ENCODE peak calls at places on chromosomes 6 and 20, in six cellular contexts. One of them, this sample, is unnamed.
A peak's percentile ranks its signal among the peaks of the same experiment; 100 is the strongest.

GRCh38 chr6:36929607-36930006 is 24.9 kb upstream of the PI16 start:
- DNase-seq in cardiac fibroblast: peak; percentile 73
- DNase-seq in heart left ventricle: no peak
- DNase-seq in tibial artery: no peak
- DNase-seq in fibroblast of mammary gland: peak; percentile 88
- DNase-seq in AG04450: no peak
- DNase-seq in this sample: no peak

GRCh38 chr6:1669996-1670395 is 60.3 kb downstream of the FOXC1 start:
- DNase-seq in cardiac fibroblast: no peak
- DNase-seq in heart left ventricle: no peak
- DNase-seq in fibroblast of mammary gland: no peak
- DNase-seq in AG04450: no peak
- DNase-seq in tibial artery: no peak
- DNase-seq in this sample: no peak

GRCh38 chr6:48714286-48715049 is 603.5 kb upstream of the PTCHD4 start:
- DNase-seq in fibroblast of mammary gland: no peak
- DNase-seq in tibial artery: no peak
- DNase-seq in AG04450: no peak
- DNase-seq in cardiac fibroblast: no peak
- DNase-seq in heart left ventricle: no peak
- DNase-seq in this sample: no peak

GRCh38 chr20:25220021-25220730 is 24.7 kb downstream of the ENTPD6 start:
- DNase-seq in fibroblast of mammary gland: peak; percentile 20
- DNase-seq in tibial artery: peak; percentile 56
- DNase-seq in heart left ventricle: no peak
- DNase-seq in AG04450: no peak
- DNase-seq in cardiac fibroblast: no peak
- DNase-seq in this sample: no peak

GRCh38 chr6:157240059-157240959 is 83.0 kb downstream of the TMEM242 start:
- DNase-seq in heart left ventricle: no peak
- DNase-seq in tibial artery: peak; percentile 93
- DNase-seq in fibroblast of mammary gland: peak; percentile 82
- DNase-seq in AG04450: no peak
- DNase-seq in cardiac fibroblast: peak; percentile 36
- DNase-seq in this sample: peak; percentile 73

GRCh38 chr6:168967556-168967955 is 286.1 kb downstream of the THBS2 start:
- DNase-seq in tibial artery: no peak
- DNase-seq in cardiac fibroblast: no peak
- DNase-seq in AG04450: no peak
- DNase-seq in heart left ventricle: no peak
- DNase-seq in fibroblast of mammary gland: peak; percentile 15
- DNase-seq in this sample: no peak

GRCh38 chr6:8059129-8059528 is 5.1 kb downstream of the BLOC1S5 start:
- DNase-seq in heart left ventricle: no peak
- DNase-seq in AG04450: no peak
- DNase-seq in cardiac fibroblast: peak; percentile 74
- DNase-seq in fibroblast of mammary gland: peak; percentile 67
- DNase-seq in tibial artery: no peak
- DNase-seq in this sample: no peak

GRCh38 chr6:112833546-112834215 is 486.6 kb downstream of the RFPL4B start:
- DNase-seq in AG04450: no peak
- DNase-seq in tibial artery: no peak
- DNase-seq in cardiac fibroblast: peak; percentile 56
- DNase-seq in heart left ventricle: no peak
- DNase-seq in fibroblast of mammary gland: no peak
- DNase-seq in this sample: no peak

GRCh38 chr6:130115036-130115435 is 96.7 kb downstream of the L3MBTL3 start:
- DNase-seq in cardiac fibroblast: no peak
- DNase-seq in tibial artery: no peak
- DNase-seq in fibroblast of mammary gland: no peak
- DNase-seq in AG04450: no peak
- DNase-seq in heart left ventricle: no peak
- DNase-seq in this sample: no peak

GRCh38 chr20:5719861-5720401 is 30.3 kb upstream of the SHLD1 start:
- DNase-seq in AG04450: no peak
- DNase-seq in fibroblast of mammary gland: peak; percentile 84
- DNase-seq in cardiac fibroblast: peak; percentile 40
- DNase-seq in heart left ventricle: no peak
- DNase-seq in tibial artery: no peak
- DNase-seq in this sample: no peak

GRCh38 chr6:147204060-147204785 is at the start of gene STXBP5:
- DNase-seq in heart left ventricle: peak; percentile 82
- DNase-seq in fibroblast of mammary gland: peak; percentile 39
- DNase-seq in cardiac fibroblast: peak; percentile 53
- DNase-seq in AG04450: no peak
- DNase-seq in tibial artery: peak; percentile 76
- DNase-seq in this sample: no peak

GRCh38 chr6:129902681-129903080 is 41.6 kb upstream of the TMEM244 start:
- DNase-seq in heart left ventricle: no peak
- DNase-seq in cardiac fibroblast: no peak
- DNase-seq in fibroblast of mammary gland: no peak
- DNase-seq in AG04450: no peak
- DNase-seq in tibial artery: no peak
- DNase-seq in this sample: no peak

GRCh38 chr6:108102965-108103364 is 28.4 kb upstream of the OSTM1 start:
- DNase-seq in AG04450: no peak
- DNase-seq in fibroblast of mammary gland: no peak
- DNase-seq in heart left ventricle: no peak
- DNase-seq in tibial artery: no peak
- DNase-seq in cardiac fibroblast: no peak
- DNase-seq in this sample: no peak

GRCh38 chr6:139920027-139920851 is 545.8 kb upstream of the CITED2 start:
- DNase-seq in AG04450: no peak
- DNase-seq in cardiac fibroblast: peak; percentile 51
- DNase-seq in tibial artery: no peak
- DNase-seq in heart left ventricle: no peak
- DNase-seq in fibroblast of mammary gland: no peak
- DNase-seq in this sample: no peak

GRCh38 chr6:81088133-81088532 is 664.3 kb downstream of the TENT5A start:
- DNase-seq in fibroblast of mammary gland: no peak
- DNase-seq in tibial artery: no peak
- DNase-seq in AG04450: no peak
- DNase-seq in cardiac fibroblast: no peak
- DNase-seq in heart left ventricle: no peak
- DNase-seq in this sample: no peak

GRCh38 chr6:1908784-1909183 is 299.1 kb downstream of the FOXC1 start:
- DNase-seq in tibial artery: no peak
- DNase-seq in cardiac fibroblast: no peak
- DNase-seq in heart left ventricle: no peak
- DNase-seq in AG04450: no peak
- DNase-seq in fibroblast of mammary gland: no peak
- DNase-seq in this sample: no peak

GRCh38 chr20:41173791-41174341 is 36.5 kb downstream of the PLCG1 start:
- DNase-seq in tibial artery: peak; percentile 64
- DNase-seq in heart left ventricle: peak; percentile 48
- DNase-seq in fibroblast of mammary gland: no peak
- DNase-seq in cardiac fibroblast: no peak
- DNase-seq in AG04450: no peak
- DNase-seq in this sample: no peak

GRCh38 chr6:109008951-109009760 is 85.5 kb downstream of the SESN1 start:
- DNase-seq in AG04450: peak; percentile 48
- DNase-seq in tibial artery: peak; percentile 96
- DNase-seq in fibroblast of mammary gland: peak; percentile 78
- DNase-seq in heart left ventricle: peak; percentile 98
- DNase-seq in cardiac fibroblast: peak; percentile 92
- DNase-seq in this sample: peak; percentile 80

GRCh38 chr6:41359617-41360313 is 24.4 kb downstream of the NCR2 start:
- DNase-seq in heart left ventricle: no peak
- DNase-seq in cardiac fibroblast: no peak
- DNase-seq in tibial artery: no peak
- DNase-seq in fibroblast of mammary gland: no peak
- DNase-seq in AG04450: no peak
- DNase-seq in this sample: no peak

GRCh38 chr6:139338845-139339244 is 35.6 kb downstream of the CITED2 start:
- DNase-seq in AG04450: no peak
- DNase-seq in fibroblast of mammary gland: peak; percentile 84
- DNase-seq in cardiac fibroblast: peak; percentile 82
- DNase-seq in heart left ventricle: no peak
- DNase-seq in tibial artery: no peak
- DNase-seq in this sample: no peak

DNA sequence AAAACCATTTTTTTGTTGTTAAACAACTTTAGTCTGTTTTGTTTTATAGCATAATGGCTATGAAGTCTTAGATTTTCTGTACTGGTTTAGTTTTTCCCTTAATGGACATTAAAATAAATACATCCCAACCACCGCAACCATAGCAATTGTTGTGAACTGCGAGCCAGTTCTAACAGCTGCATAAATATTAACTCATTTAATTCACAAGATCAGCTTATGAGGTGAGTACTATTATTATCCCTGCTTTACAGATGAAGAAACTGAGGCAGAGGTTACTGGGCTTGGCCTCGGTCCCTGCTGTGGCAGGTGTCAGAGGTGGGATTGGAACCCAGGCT is 23.1 kb downstream of the MOCS3 start:
- DNase-seq in AG04450: no peak
- DNase-seq in tibial artery: no peak
- DNase-seq in heart left ventricle: no peak
- DNase-seq in cardiac fibroblast: no peak
- DNase-seq in fibroblast of mammary gland: no peak
- DNase-seq in this sample: no peak
- TF ChIP-seq CTCF in AG04450: no peak
- TF ChIP-seq CTCF in tibial artery: no peak
- TF ChIP-seq CTCF in heart left ventricle: no peak
- TF ChIP-seq CTCF in cardiac fibroblast: no peak
- TF ChIP-seq CTCF in fibroblast of mammary gland: no peak
- TF ChIP-seq CTCF in this sample: no peak

DNA sequence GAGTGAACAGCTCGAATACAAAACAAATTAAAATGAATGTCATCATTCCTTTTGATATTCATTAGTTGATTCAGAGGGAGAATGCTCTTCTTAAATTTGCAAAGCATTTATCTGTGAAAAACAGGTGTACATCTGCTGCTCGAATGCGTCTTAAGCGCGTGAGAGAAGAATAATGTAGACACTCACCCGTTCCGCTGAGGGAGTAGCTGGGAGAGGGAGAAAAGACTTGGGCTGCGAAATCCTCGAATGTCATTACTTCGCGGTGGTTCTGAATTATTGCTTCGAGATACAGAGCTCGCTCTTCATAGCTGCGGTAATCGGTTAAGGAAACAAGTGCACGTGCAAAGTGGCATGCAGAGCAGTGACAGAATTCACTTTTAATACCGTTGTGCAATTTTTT is 43.9 kb downstream of the INSM1 start:
- DNase-seq in fibroblast of mammary gland: no peak
- DNase-seq in cardiac fibroblast: no peak
- DNase-seq in tibial artery: no peak
- DNase-seq in heart left ventricle: no peak
- DNase-seq in AG04450: no peak
- DNase-seq in this sample: no peak
- TF ChIP-seq CTCF in fibroblast of mammary gland: no peak
- TF ChIP-seq CTCF in cardiac fibroblast: no peak
- TF ChIP-seq CTCF in tibial artery: no peak
- TF ChIP-seq CTCF in heart left ventricle: no peak
- TF ChIP-seq CTCF in AG04450: no peak
- TF ChIP-seq CTCF in this sample: no peak

GRCh38 chr20:34820805-34821578 is 4.5 kb downstream of the NCOA6 start:
- DNase-seq in fibroblast of mammary gland: no peak
- DNase-seq in heart left ventricle: no peak
- DNase-seq in AG04450: no peak
- DNase-seq in tibial artery: no peak
- DNase-seq in cardiac fibroblast: no peak
- DNase-seq in this sample: no peak

GRCh38 chr20:34824026-34824860 is 1.2 kb downstream of the NCOA6 start:
- DNase-seq in cardiac fibroblast: peak; percentile 54
- DNase-seq in fibroblast of mammary gland: peak; percentile 44
- DNase-seq in tibial artery: no peak
- DNase-seq in AG04450: no peak
- DNase-seq in heart left ventricle: no peak
- DNase-seq in this sample: no peak

GRCh38 chr20:34829191-34829590 is 3.7 kb upstream of the NCOA6 start:
- DNase-seq in fibroblast of mammary gland: no peak
- DNase-seq in tibial artery: no peak
- DNase-seq in AG04450: no peak
- DNase-seq in heart left ventricle: no peak
- DNase-seq in cardiac fibroblast: no peak
- DNase-seq in this sample: no peak

GRCh38 chr20:34825530-34826362 is at the start of gene NCOA6:
- DNase-seq in fibroblast of mammary gland: peak; percentile 74
- DNase-seq in cardiac fibroblast: peak; percentile 90
- DNase-seq in tibial artery: peak; percentile 93
- DNase-seq in heart left ventricle: peak; percentile 94
- DNase-seq in AG04450: peak; percentile 29
- DNase-seq in this sample: peak; percentile 61

GRCh38 chr20:34824861-34825529 is 456 bp downstream of the NCOA6 start:
- DNase-seq in AG04450: no peak
- DNase-seq in tibial artery: peak; percentile 79
- DNase-seq in fibroblast of mammary gland: peak; percentile 16
- DNase-seq in cardiac fibroblast: peak; percentile 47
- DNase-seq in heart left ventricle: peak; percentile 81
- DNase-seq in this sample: peak; percentile 18
- TF ChIP-seq CTCF in AG04450: no peak
- TF ChIP-seq CTCF in tibial artery: no peak
- TF ChIP-seq CTCF in fibroblast of mammary gland: no peak
- TF ChIP-seq CTCF in cardiac fibroblast: no peak
- TF ChIP-seq CTCF in heart left ventricle: no peak
- TF ChIP-seq CTCF in this sample: no peak

GRCh38 chr20:49396230-49396629 is 86.2 kb downstream of the KCNB1 start:
- DNase-seq in AG04450: no peak
- DNase-seq in heart left ventricle: no peak
- DNase-seq in tibial artery: no peak
- DNase-seq in fibroblast of mammary gland: no peak
- DNase-seq in cardiac fibroblast: no peak
- DNase-seq in this sample: no peak
- TF ChIP-seq CTCF in AG04450: peak; percentile 37
- TF ChIP-seq CTCF in heart left ventricle: no peak
- TF ChIP-seq CTCF in tibial artery: no peak
- TF ChIP-seq CTCF in fibroblast of mammary gland: peak; percentile 19
- TF ChIP-seq CTCF in cardiac fibroblast: peak; percentile 22
- TF ChIP-seq CTCF in this sample: no peak

DNA sequence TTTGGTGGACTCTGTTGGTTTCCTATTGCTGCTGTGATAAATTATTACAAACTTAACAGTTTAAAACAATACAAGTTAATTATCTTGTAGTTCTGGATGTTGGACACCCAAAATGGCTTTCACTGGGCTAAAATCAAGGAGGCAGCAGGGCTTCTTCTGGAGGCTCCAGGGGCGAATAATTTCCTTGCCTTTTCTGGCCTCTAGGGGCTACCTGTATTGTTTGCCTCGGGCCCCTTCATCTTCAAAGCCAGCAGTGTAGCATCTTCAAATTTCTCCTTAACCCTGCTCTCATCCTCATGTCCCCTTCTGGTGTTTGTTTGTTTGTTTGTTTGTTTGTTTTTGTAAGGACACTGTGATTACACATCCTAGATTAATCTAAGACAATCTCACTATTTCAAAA is 60.5 kb upstream of the ANKEF1 start:
- DNase-seq in cardiac fibroblast: no peak
- DNase-seq in AG04450: no peak
- DNase-seq in heart left ventricle: no peak
- DNase-seq in fibroblast of mammary gland: no peak
- DNase-seq in tibial artery: no peak
- DNase-seq in this sample: no peak
- TF ChIP-seq CTCF in cardiac fibroblast: no peak
- TF ChIP-seq CTCF in AG04450: peak; percentile 15
- TF ChIP-seq CTCF in heart left ventricle: no peak
- TF ChIP-seq CTCF in fibroblast of mammary gland: no peak
- TF ChIP-seq CTCF in tibial artery: no peak
- TF ChIP-seq CTCF in this sample: no peak

This sample was measured in thoracic aorta.